ENCODE peak calls at places on chromosomes 4 and X, in eight cellular contexts. D is suprapubic skin; Q is upper lobe of right lung; P is naive thymus-derived CD4-positive, alpha-beta T cell; V is effector memory CD4-positive, alpha-beta T cell; I is tibial artery; Z is foreskin keratinocyte; O is IMR-90. U is an unnamed sample.

GRCh38 chrX:151754042-151754419 is 19.5 kb downstream of the CNGA2 start:
- DNase-seq in Z (peak), I (no peak), D (no peak), O (peak), P (no peak), V (no peak), Q (no peak), U (no peak)

GRCh38 chr4:105145913-105146285 is 777 bp upstream of the TET2 start:
- DNase-seq in P (peak), I (peak), Z (no peak), O (no peak), Q (peak), D (peak), V (no peak), U (peak)

GRCh38 chr4:155972098-155972497 is 18.4 kb upstream of the CTSO start:
- DNase-seq in Q (no peak), O (peak), D (no peak), Z (no peak), V (no peak), I (peak), P (no peak), U (no peak)

GRCh38 chr4:143294310-143294709 is 42.4 kb upstream of the GAB1 start:
- DNase-seq in I (peak), P (no peak), Z (no peak), O (peak), D (peak), V (no peak), Q (peak), U (no peak)

GRCh38 chr4:143186634-143187033 is 1.9 kb downstream of the USP38 start:
- DNase-seq in V (no peak), I (no peak), Q (no peak), P (peak), D (no peak), Z (no peak), O (no peak), U (no peak)

GRCh38 chr4:178523038-178523437 is 1080.8 kb upstream of the AGA start:
- DNase-seq in O (no peak), V (no peak), D (no peak), Q (no peak), Z (no peak), P (no peak), I (no peak), U (no peak)

GRCh38 chr4:7222521-7222920 is 30.2 kb downstream of the SORCS2 start:
- DNase-seq in D (no peak), Z (no peak), V (no peak), Q (no peak), I (no peak), P (no peak), O (no peak), U (no peak)

GRCh38 chrX:43702079-43702524 is 46.0 kb downstream of the MAOA start:
- DNase-seq in Z (no peak), O (no peak), Q (no peak), D (no peak), P (no peak), V (no peak), I (no peak), U (no peak)

GRCh38 chr4:113998026-113998425 is 18.6 kb upstream of the ARSJ start:
- DNase-seq in I (no peak), O (no peak), D (no peak), V (no peak), Q (no peak), Z (no peak), P (no peak), U (no peak)

GRCh38 chrX:134599173-134599914 is 58.9 kb downstream of the PLAC1 start:
- DNase-seq in D (no peak), P (no peak), I (peak), Q (no peak), O (peak), V (no peak), Z (no peak), U (no peak)

GRCh38 chr4:74320559-74321118 is 12.4 kb downstream of the EPGN start:
- DNase-seq in D (no peak), P (peak), O (peak), V (no peak), Q (peak), Z (peak), I (no peak), U (no peak)

GRCh38 chr4:166655231-166655630 is 579.1 kb downstream of the SPOCK3 start:
- DNase-seq in P (no peak), V (no peak), Q (no peak), D (no peak), I (no peak), Z (no peak), O (no peak), U (no peak)

GRCh38 chr4:161696957-161697356 is 466.8 kb downstream of the FSTL5 start:
- DNase-seq in Q (no peak), P (no peak), V (no peak), D (no peak), Z (no peak), O (no peak), I (no peak), U (no peak)

GRCh38 chr4:113502883-113503282 is 258.7 kb downstream of the CAMK2D start:
- DNase-seq in Z (no peak), O (no peak), V (no peak), D (no peak), P (no peak), Q (no peak), I (no peak), U (no peak)

GRCh38 chr4:71229477-71230257 is 109.2 kb upstream of the SLC4A4 start:
- DNase-seq in Q (no peak), P (no peak), Z (no peak), O (peak), D (no peak), V (no peak), I (peak), U (no peak)

GRCh38 chr4:79201976-79202375 is 123.9 kb downstream of the NAA11 start:
- DNase-seq in Z (no peak), O (no peak), V (no peak), P (no peak), Q (no peak), D (no peak), I (no peak), U (no peak)

GRCh38 chr4:1593458-1593857 is 90.7 kb downstream of the FAM53A start:
- DNase-seq in O (no peak), Z (no peak), V (no peak), Q (peak), P (no peak), D (no peak), I (no peak), U (no peak)

GRCh38 chrX:115535421-115535820 is 25.6 kb upstream of the PLS3 start:
- DNase-seq in P (no peak), Q (no peak), O (no peak), D (no peak), V (no peak), I (no peak), Z (no peak), U (no peak)

GRCh38 chr4:103306870-103307345 is 108.8 kb upstream of the CENPE start:
- DNase-seq in D (peak), P (no peak), O (no peak), V (no peak), Q (no peak), Z (no peak), I (no peak), U (no peak)

GRCh38 chr4:150972592-150972991 is 42.5 kb downstream of the LRBA start:
- DNase-seq in Z (no peak), V (no peak), D (no peak), P (no peak), I (no peak), O (peak), Q (no peak), U (no peak)

GRCh38 chrX:138034136-138034535 is 468.2 kb downstream of the ZIC3 start:
- DNase-seq in P (no peak), Z (no peak), I (no peak), Q (no peak), D (no peak), O (no peak), V (no peak), U (no peak)

GRCh38 chr4:153438916-153439756 is 27.0 kb upstream of the TMEM131L start:
- DNase-seq in V (no peak), P (peak), I (no peak), O (no peak), Z (no peak), D (no peak), Q (no peak), U (peak)

GRCh38 chr4:160026720-160027119 is 923.8 kb downstream of the RAPGEF2 start:
- DNase-seq in I (no peak), D (no peak), Q (no peak), V (no peak), O (no peak), P (no peak), Z (peak), U (no peak)

GRCh38 chr4:164948943-164949342 is 28.5 kb downstream of the TRIM61 start:
- DNase-seq in Z (no peak), V (no peak), O (no peak), D (no peak), I (no peak), P (no peak), Q (no peak), U (no peak)

GRCh38 chr4:25029479-25030282 is 1.1 kb downstream of the LGI2 start:
- DNase-seq in Q (no peak), D (no peak), Z (no peak), O (no peak), V (no peak), I (no peak), P (no peak), U (no peak)

GRCh38 chr4:91268913-91269312 is 1034.9 kb upstream of the GRID2 start:
- DNase-seq in Z (no peak), O (no peak), Q (no peak), P (no peak), I (no peak), V (no peak), D (no peak), U (no peak)
- H3K27ac ChIP-seq in Z (no peak), O (no peak), Q (no peak), P (no peak), I (no peak), V (no peak), D (no peak), U (no peak)

GRCh38 chr4:48943387-48943786 is 36.8 kb upstream of the OCIAD2 start:
- DNase-seq in V (no peak), Z (no peak), I (no peak), Q (no peak), D (no peak), O (no peak), P (no peak), U (no peak)

GRCh38 chr4:48947731-48948130 is 38.3 kb upstream of the CWH43 start:
- DNase-seq in D (no peak), Z (no peak), I (no peak), V (no peak), Q (no peak), O (no peak), P (no peak), U (no peak)

GRCh38 chr4:48944252-48944651 is 37.7 kb upstream of the OCIAD2 start:
- DNase-seq in D (no peak), O (no peak), P (no peak), Z (peak), Q (no peak), V (no peak), I (no peak), U (no peak)

GRCh38 chr4:48945981-48946380 is 39.4 kb upstream of the OCIAD2 start:
- DNase-seq in I (no peak), P (no peak), O (no peak), Z (no peak), Q (no peak), V (no peak), D (no peak), U (no peak)

DNA sequence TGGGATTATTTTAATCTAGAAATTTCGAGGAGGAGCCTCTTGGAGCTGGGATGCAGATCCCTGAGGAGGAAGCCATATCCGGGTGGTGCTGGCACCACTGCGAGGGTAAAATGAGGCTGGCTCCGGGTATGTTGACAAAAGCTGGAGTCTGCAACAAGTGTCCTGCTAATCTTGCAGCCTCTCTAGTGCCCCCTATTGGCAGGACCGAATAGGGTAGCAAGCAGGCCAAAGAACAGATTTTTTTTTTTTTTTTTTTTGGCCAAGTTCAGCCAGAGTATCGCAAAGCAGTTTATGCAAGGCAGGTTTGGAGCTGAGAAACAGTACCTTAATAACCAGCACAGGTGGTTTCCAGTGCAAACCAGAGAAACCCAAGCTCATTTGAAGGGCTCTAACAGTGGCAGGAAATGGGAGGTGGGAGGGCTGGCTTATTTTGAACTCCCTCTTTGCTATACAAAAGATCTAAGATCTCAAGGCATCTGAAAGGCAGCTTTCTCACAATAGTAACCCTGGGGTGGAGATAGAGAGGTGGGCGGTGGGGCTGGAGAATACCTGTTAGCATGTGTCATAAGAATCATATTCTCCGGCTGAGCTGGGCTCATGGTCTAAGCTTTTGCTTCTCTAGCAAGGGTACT is 38.2 kb upstream of the OCIAD2 start:
- DNase-seq in P (peak), Q (no peak), O (no peak), V (no peak), I (no peak), D (no peak), Z (no peak), U (peak)
- H3K27ac ChIP-seq in P (no peak), Q (no peak), O (no peak), V (no peak), I (no peak), D (no peak), Z (peak), U (no peak)

DNA sequence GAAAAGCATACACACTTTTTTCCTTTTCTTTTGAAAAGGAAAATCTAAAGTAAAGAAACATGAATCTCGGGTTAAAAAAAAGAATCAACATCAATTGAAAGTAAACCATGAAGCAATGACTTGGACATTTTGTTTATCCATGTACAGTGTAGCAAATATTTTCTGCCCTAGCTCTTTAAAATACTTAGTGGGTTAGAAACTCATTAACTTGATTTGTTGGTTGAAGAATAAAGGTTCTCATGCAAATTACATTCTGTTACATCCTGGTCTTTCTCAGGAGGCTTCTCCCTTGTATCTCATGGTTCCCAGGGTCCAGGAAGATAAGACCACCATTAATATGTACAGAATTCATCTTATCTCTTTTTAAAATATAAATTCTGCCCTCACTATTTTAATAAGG is 9.0 kb upstream of the MEPE start:
- DNase-seq in O (no peak), V (no peak), D (no peak), I (no peak), Z (no peak), P (no peak), Q (no peak), U (no peak)
- H3K27ac ChIP-seq in O (no peak), V (no peak), D (no peak), I (no peak), Z (no peak), P (no peak), Q (no peak), U (no peak)

DNA sequence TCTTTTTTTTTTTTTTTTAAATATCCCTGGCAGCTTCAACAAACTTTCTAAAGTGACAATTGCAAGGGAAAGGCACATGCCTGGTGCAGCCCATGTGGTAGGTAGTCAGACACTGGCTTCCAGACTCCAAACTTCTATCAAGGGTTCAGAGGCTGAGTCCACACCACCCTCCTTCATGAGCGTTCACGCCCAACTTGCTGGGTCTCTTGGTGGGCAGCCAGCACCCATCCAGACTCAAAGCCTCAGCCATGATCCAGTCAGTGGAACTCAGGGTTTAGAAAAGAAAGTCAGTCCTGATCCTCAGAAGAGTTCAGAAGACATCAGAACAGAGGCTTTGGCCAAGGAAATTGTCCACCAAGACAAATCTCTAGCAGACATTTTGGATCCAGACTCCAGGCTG is 141.5 kb downstream of the SOWAHB start:
- DNase-seq in Z (no peak), D (no peak), Q (no peak), P (no peak), O (no peak), I (no peak), V (no peak), U (no peak)
- H3K27ac ChIP-seq in Z (no peak), D (no peak), Q (peak), P (no peak), O (peak), I (peak), V (no peak), U (no peak)

GRCh38 chr4:163595590-163595989 is 101.1 kb downstream of the TMA16 start:
- DNase-seq in I (no peak), V (no peak), Q (no peak), P (no peak), O (no peak), D (no peak), Z (no peak), U (no peak)
- H3K27ac ChIP-seq in I (no peak), V (no peak), Q (no peak), P (no peak), O (no peak), D (no peak), Z (no peak), U (no peak)

GRCh38 chr4:115852767-115853091 is 739.3 kb upstream of the NDST4 start:
- DNase-seq in O (no peak), Z (no peak), Q (no peak), P (no peak), V (no peak), I (no peak), D (no peak), U (no peak)

GRCh38 chr4:115850799-115851509 is 737.5 kb upstream of the NDST4 start:
- DNase-seq in O (no peak), V (no peak), P (no peak), Z (no peak), I (no peak), D (no peak), Q (no peak), U (no peak)

GRCh38 chr4:115851918-115852766 is 738.7 kb upstream of the NDST4 start:
- DNase-seq in I (peak), V (no peak), O (no peak), D (peak), Q (no peak), Z (no peak), P (no peak), U (no peak)
- H3K27ac ChIP-seq in I (no peak), V (no peak), O (no peak), D (no peak), Q (no peak), Z (no peak), P (no peak), U (no peak)

GRCh38 chrX:47518105-47518504 is 35.1 kb upstream of the ZNF41 start:
- DNase-seq in O (no peak), Q (no peak), I (no peak), V (no peak), Z (no peak), D (no peak), P (no peak), U (no peak)
- H3K27ac ChIP-seq in O (no peak), Q (no peak), I (no peak), V (no peak), Z (no peak), D (no peak), P (no peak), U (no peak)

GRCh38 chrX:46407753-46408130 is 137.5 kb downstream of the ZNF674 start:
- DNase-seq in I (no peak), P (no peak), O (peak), Q (no peak), V (no peak), D (no peak), Z (no peak), U (no peak)
- H3K27ac ChIP-seq in I (no peak), P (no peak), O (no peak), Q (no peak), V (no peak), D (no peak), Z (no peak), U (no peak)

GRCh38 chrX:12792711-12793110 is 1.5 kb downstream of the PRPS2 start:
- DNase-seq in O (no peak), P (no peak), Z (no peak), I (no peak), D (no peak), Q (no peak), V (no peak), U (no peak)

GRCh38 chrX:12789976-12790375 is 1.2 kb upstream of the PRPS2 start:
- DNase-seq in Q (no peak), P (no peak), I (no peak), Z (no peak), D (no peak), O (no peak), V (no peak), U (no peak)

GRCh38 chrX:12788645-12789044 is 2.6 kb upstream of the PRPS2 start:
- DNase-seq in Z (no peak), P (no peak), I (no peak), V (no peak), D (no peak), Q (no peak), O (no peak), U (no peak)

GRCh38 chrX:12790878-12791252 is 347 bp upstream of the PRPS2 start:
- DNase-seq in Z (no peak), O (no peak), P (no peak), V (no peak), Q (no peak), D (no peak), I (no peak), U (no peak)

DNA sequence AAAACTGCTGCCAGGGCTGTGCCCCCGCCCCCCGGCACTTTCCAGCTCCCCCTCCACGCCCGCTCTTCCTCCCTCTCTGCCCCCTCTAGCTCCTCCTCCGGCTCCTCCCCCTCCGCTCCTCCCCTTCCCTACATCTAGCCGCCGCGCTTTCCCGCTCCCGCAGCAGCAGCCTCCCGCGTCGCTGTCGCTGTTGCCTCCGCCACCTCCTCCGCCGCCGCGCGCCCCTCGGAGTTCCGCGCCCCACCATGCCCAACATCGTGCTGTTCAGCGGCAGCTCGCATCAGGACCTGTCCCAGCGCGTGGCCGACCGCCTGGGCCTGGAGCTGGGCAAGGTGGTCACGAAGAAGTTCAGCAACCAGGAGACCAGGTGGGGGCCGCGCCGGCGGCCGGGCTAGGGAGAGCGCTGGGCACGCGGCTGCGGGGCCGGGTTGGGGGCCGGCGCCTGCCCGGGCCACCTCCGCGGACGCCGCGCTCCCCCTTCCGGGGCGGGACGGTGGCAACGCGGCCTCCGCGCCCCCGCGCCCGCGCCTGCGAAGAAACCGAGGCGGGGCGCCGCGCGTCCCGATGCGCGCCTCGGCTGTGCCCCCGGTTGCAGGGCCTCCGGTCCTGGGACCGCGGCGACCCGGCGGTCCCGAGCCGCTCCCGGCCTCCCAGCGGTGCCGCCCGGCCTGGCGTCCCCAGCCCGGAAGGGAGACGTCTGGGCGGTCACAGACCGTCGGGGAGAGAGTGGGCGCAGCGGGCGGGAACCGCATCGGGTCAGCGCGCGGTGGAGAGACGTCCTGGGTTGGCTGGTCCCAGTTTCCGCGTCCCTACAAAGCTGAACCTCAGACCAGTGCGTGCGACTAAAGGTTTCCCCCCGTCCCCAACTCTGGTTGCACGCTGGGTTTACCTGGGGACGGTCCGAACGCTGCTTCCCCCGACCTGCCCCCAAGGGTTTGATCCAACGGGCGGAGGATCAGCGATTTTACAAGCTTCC is at the start of gene PRPS2:
- DNase-seq in P (peak), Z (no peak), V (peak), D (peak), O (peak), I (peak), Q (peak), U (peak)
- H3K27ac ChIP-seq in P (peak), Z (no peak), V (peak), D (peak), O (peak), I (peak), Q (no peak), U (peak)

U was measured in CD8-positive, alpha-beta T cell.